ENCODE peak calls at places on chromosomes 1 and 21, in ten cellular contexts. G, K, U, Q, H, P, O, C, F and R are unnamed samples.

GRCh38 chr1:200628223-200628868 is 7.8 kb upstream of the KIF14 start:
- DNase-seq in C (no peak), P (no peak), F (no peak), U (no peak), G (peak; percentile 19), Q (no peak), H (no peak), K (no peak), O (no peak), R (no peak)

GRCh38 chr1:10838541-10838940 is 42.1 kb upstream of the CASZ1 start:
- DNase-seq in F (no peak), O (no peak), C (peak; percentile 52), K (no peak), Q (no peak), G (no peak), U (no peak), H (no peak), P (no peak), R (no peak)

GRCh38 chr1:21933397-21934248 is 3.5 kb downstream of the HSPG2 start:
- DNase-seq in O (no peak), U (no peak), K (peak; percentile 91), Q (no peak), G (peak; percentile 63), C (no peak), H (peak; percentile 94), F (no peak), P (no peak), R (no peak)

GRCh38 chr1:88075813-88076212 is 608.3 kb upstream of the PKN2 start:
- DNase-seq in F (no peak), C (no peak), Q (no peak), G (no peak), P (no peak), H (no peak), K (no peak), U (no peak), O (no peak), R (no peak)

GRCh38 chr1:157596384-157596783 is 1.5 kb downstream of the FCRL4 start:
- DNase-seq in C (no peak), G (no peak), Q (no peak), O (no peak), F (no peak), K (no peak), H (no peak), U (no peak), P (no peak), R (no peak)

GRCh38 chr1:84156210-84156621 is 12.1 kb downstream of the PRKACB start:
- DNase-seq in F (no peak), U (no peak), O (peak; percentile 67), P (no peak), H (no peak), C (no peak), G (no peak), K (no peak), Q (no peak), R (no peak)

GRCh38 chr1:31987231-31987630 is 26.4 kb upstream of the KHDRBS1 start:
- DNase-seq in H (no peak), F (peak; percentile 42), U (no peak), O (no peak), G (no peak), C (peak; percentile 57), Q (no peak), P (no peak), K (no peak), R (no peak)

GRCh38 chr1:112335351-112335750 is 60.7 kb upstream of the CTTNBP2NL start:
- DNase-seq in G (no peak), F (no peak), U (no peak), H (no peak), C (no peak), K (no peak), O (no peak), Q (no peak), P (no peak), R (no peak)

GRCh38 chr1:180691322-180691721 is 59.5 kb downstream of the XPR1 start:
- DNase-seq in K (no peak), Q (no peak), G (no peak), F (no peak), U (no peak), O (no peak), H (no peak), P (no peak), C (no peak), R (no peak)

GRCh38 chr1:18597159-18598042 is 33.2 kb upstream of the PAX7 start:
- DNase-seq in O (peak; percentile 33), P (no peak), U (peak; percentile 40), C (peak; percentile 90), H (peak; percentile 77), Q (peak; percentile 73), K (peak; percentile 67), F (peak; percentile 77), G (peak; percentile 54), R (no peak)

GRCh38 chr1:236345728-236346127 is 48.4 kb upstream of the EDARADD start:
- DNase-seq in G (no peak), C (peak; percentile 43), F (peak; percentile 50), K (no peak), U (no peak), O (peak; percentile 13), H (no peak), Q (peak; percentile 39), P (no peak), R (no peak)

GRCh38 chr21:46545363-46545762 is 59.5 kb downstream of the S100B start:
- DNase-seq in P (no peak), C (no peak), Q (no peak), K (peak; percentile 7), O (no peak), H (peak; percentile 34), U (no peak), F (no peak), G (no peak), R (no peak)

GRCh38 chr1:208167229-208167869 is 76.8 kb downstream of the PLXNA2 start:
- DNase-seq in O (no peak), H (no peak), P (no peak), U (no peak), F (no peak), K (no peak), C (no peak), Q (no peak), G (no peak), R (no peak)

GRCh38 chr1:23751050-23751814 is 8.0 kb downstream of the ELOA start:
- DNase-seq in Q (peak; percentile 76), K (peak; percentile 60), C (peak; percentile 58), O (peak; percentile 61), G (peak; percentile 27), H (no peak), F (peak; percentile 67), P (no peak), U (no peak), R (peak; percentile 27)
- TF ChIP-seq EP300 in Q (no peak), K (no peak), C (no peak), O (no peak), G (no peak), H (no peak), F (no peak), P (no peak), U (no peak), R (no peak)

GRCh38 chr1:154206212-154206611 is at the start of gene CFAP141:
- DNase-seq in C (no peak), P (no peak), K (no peak), O (peak; percentile 39), G (no peak), H (no peak), F (no peak), U (no peak), Q (peak; percentile 42), R (no peak)

GRCh38 chr1:154213274-154213673 is 7.1 kb upstream of the CFAP141 start:
- DNase-seq in G (no peak), C (no peak), F (no peak), H (no peak), K (no peak), Q (no peak), U (no peak), P (no peak), O (no peak), R (no peak)

GRCh38 chr1:154212083-154212482 is 6.0 kb upstream of the CFAP141 start:
- DNase-seq in G (no peak), C (no peak), H (no peak), F (no peak), U (no peak), O (no peak), Q (no peak), K (no peak), P (no peak), R (no peak)

GRCh38 chr1:154207262-154207661 is 1.1 kb upstream of the CFAP141 start:
- DNase-seq in Q (no peak), F (no peak), U (no peak), P (no peak), K (no peak), O (no peak), H (no peak), G (no peak), C (no peak), R (no peak)

DNA sequence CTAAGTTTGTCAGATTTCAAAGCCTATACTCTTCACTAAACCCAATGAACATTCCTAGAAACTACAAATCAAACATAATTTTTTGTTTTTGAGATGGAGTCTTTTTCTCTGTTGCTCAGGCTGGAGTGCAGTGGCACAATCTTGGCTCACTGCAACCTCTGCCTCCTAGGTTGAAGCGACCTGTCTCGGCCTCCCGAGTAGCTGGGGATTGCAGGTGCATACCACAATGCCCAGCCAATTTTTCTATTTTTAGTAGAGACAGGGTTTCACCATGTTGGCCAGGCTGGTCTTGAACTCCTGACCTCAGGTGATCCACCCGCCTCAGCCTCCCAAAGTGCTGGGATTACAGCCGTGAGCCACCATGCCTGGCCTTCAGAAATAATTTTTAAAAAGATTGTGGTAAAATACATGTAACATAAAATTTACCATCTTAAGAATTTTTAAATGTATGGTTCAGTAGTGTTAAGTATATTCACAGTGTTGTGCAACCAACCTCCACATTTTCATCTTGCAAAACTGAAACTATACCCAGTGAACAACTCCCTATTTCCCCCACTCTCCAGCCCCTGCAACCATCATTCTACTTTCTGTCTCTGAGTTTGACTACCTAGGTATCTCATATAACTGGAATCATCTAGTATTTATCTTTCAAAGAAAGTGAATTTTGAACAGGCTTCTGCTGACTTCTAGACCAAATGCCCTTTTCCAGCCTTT is 2.7 kb upstream of the CFAP141 start:
- DNase-seq in K (no peak), C (no peak), P (no peak), F (no peak), H (no peak), Q (no peak), O (no peak), G (no peak), U (no peak), R (no peak)
- H3K4me1 ChIP-seq in K (no peaks in the 10 kb centered on the region), C (no peaks in the 10 kb centered on the region), P (no peaks in the 10 kb centered on the region), F (no peaks in the 10 kb centered on the region), H (no peaks in the 10 kb centered on the region), Q (no peaks in the 10 kb centered on the region), O (peaks cover 6% of the 10 kb centered on the region), G (no peaks in the 10 kb centered on the region), U (no peaks in the 10 kb centered on the region), R (no peaks in the 10 kb centered on the region)

GRCh38 chr1:26287033-26287711 is 7.3 kb downstream of the SH3BGRL3 start:
- DNase-seq in U (peak; percentile 36), H (peak; percentile 92), F (no peak), Q (peak; percentile 94), K (peak; percentile 44), O (no peak), P (peak; percentile 73), C (no peak), G (peak; percentile 70), R (no peak)
- H3K27ac ChIP-seq in U (peak overlapping the region; percentile 72), H (peak overlapping the region; percentile 53), F (no peak overlapping the region), Q (peak overlapping the region; percentile 69), K (peak overlapping the region; percentile 100), O (no peak overlapping the region), P (peak overlapping the region; percentile 75), C (no peak overlapping the region), G (peak overlapping the region; percentile 77), R (no peak overlapping the region)

DNA sequence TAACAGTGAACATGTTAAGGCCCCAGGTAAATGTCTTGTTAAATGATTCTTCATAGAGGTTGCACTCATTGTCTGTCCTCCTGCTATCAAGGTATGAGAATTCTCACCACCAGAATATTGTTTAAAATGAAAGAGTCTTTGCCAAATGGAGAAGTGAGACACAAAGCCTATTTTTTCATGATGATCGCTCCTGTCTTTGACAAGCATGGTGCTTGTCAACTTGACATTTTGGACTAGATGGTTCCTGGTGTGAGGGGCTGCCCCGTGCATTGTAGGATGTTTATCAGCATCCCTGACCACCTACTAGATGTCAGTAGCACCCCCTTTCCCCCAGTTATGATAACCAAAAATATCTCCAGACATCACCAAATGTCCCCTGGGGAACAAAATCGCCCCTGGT is 65.6 kb downstream of the MDM4 start:
- DNase-seq in Q (no peak), C (no peak), U (no peak), O (no peak), K (no peak), H (no peak), F (no peak), G (no peak), P (no peak), R (no peak)
- TF ChIP-seq EP300 in Q (no peak), C (no peak), U (no peak), O (no peak), K (no peak), H (no peak), F (no peak), G (no peak), P (no peak), R (no peak)